ENCODE peak calls at places on chromosomes 2 and 18, in six cellular contexts. One of them, this sample, is unnamed.

GRCh38 chr2:74199275-74199701 is 873 bp downstream of the MTHFD2 start:
- DNase-seq in cardiac fibroblast: no peak
- DNase-seq in KG1: no peak
- DNase-seq in H54: no peak
- DNase-seq in brain microvascular endothelial cell: peak; percentile 11
- DNase-seq in right lobe of liver: no peak
- DNase-seq in this sample: no peak

GRCh38 chr2:229133155-229133772 is 137.8 kb downstream of the PID1 start:
- DNase-seq in cardiac fibroblast: peak; percentile 72
- DNase-seq in KG1: no peak
- DNase-seq in H54: no peak
- DNase-seq in brain microvascular endothelial cell: peak; percentile 6
- DNase-seq in right lobe of liver: no peak
- DNase-seq in this sample: no peak

GRCh38 chr2:152221870-152222269 is 46.3 kb upstream of the STAM2 start:
- DNase-seq in cardiac fibroblast: peak; percentile 89
- DNase-seq in KG1: no peak
- DNase-seq in H54: no peak
- DNase-seq in brain microvascular endothelial cell: no peak
- DNase-seq in right lobe of liver: no peak
- DNase-seq in this sample: no peak

GRCh38 chr2:11411244-11411643 is 54.7 kb downstream of the E2F6 start:
- DNase-seq in cardiac fibroblast: no peak
- DNase-seq in KG1: no peak
- DNase-seq in H54: no peak
- DNase-seq in brain microvascular endothelial cell: no peak
- DNase-seq in right lobe of liver: no peak
- DNase-seq in this sample: no peak

GRCh38 chr18:37327063-37327577 is 238.5 kb downstream of the CELF4 start:
- DNase-seq in cardiac fibroblast: no peak
- DNase-seq in KG1: no peak
- DNase-seq in H54: no peak
- DNase-seq in brain microvascular endothelial cell: no peak
- DNase-seq in right lobe of liver: no peak
- DNase-seq in this sample: no peak

GRCh38 chr18:31398191-31398590 is 21.6 kb downstream of the DSG4 start:
- DNase-seq in cardiac fibroblast: no peak
- DNase-seq in KG1: no peak
- DNase-seq in H54: no peak
- DNase-seq in brain microvascular endothelial cell: peak; percentile 6
- DNase-seq in right lobe of liver: no peak
- DNase-seq in this sample: no peak

GRCh38 chr18:59929621-59930295 is 30.0 kb downstream of the PMAIP1 start:
- DNase-seq in cardiac fibroblast: no peak
- DNase-seq in KG1: no peak
- DNase-seq in H54: no peak
- DNase-seq in brain microvascular endothelial cell: no peak
- DNase-seq in right lobe of liver: no peak
- DNase-seq in this sample: no peak

GRCh38 chr2:666441-666840 is 10.8 kb downstream of the TMEM18 start:
- DNase-seq in cardiac fibroblast: no peak
- DNase-seq in KG1: no peak
- DNase-seq in H54: no peak
- DNase-seq in brain microvascular endothelial cell: no peak
- DNase-seq in right lobe of liver: no peak
- DNase-seq in this sample: no peak

GRCh38 chr2:191895195-191895594 is 48.3 kb upstream of the CAVIN2 start:
- DNase-seq in cardiac fibroblast: no peak
- DNase-seq in KG1: no peak
- DNase-seq in H54: no peak
- DNase-seq in brain microvascular endothelial cell: no peak
- DNase-seq in right lobe of liver: no peak
- DNase-seq in this sample: no peak